ENCODE peak calls at places on chromosomes 1 and 21, in five cellular contexts. U is HL-60, O is A549, C is endodermal cell, I is fibroblast of lung. M is an unnamed sample.

GRCh38 chr1:18199462-18199861 is 91.9 kb downstream of the IGSF21 start:
- DNase-seq in U (no peak), O (no peak), C (peak; percentile 83), I (no peak), M (no peak)

GRCh38 chr1:151398691-151399065 is 695 bp upstream of the PSMB4 start:
- DNase-seq in U (no peak), O (no peak), C (no peak), I (no peak), M (no peak)

GRCh38 chr1:44723496-44724407 is 7.2 kb downstream of the RNU5D-1 start:
- DNase-seq in U (peak; percentile 77), O (no peak), C (peak; percentile 49), I (no peak), M (no peak)

GRCh38 chr1:15213333-15213732 is 33.7 kb upstream of the FHAD1 start:
- DNase-seq in U (no peak), O (no peak), C (no peak), I (peak; percentile 73), M (peak; percentile 70)

GRCh38 chr1:198848206-198848605 is 209.4 kb downstream of the PTPRC start:
- DNase-seq in U (no peak), O (no peak), C (no peak), I (peak; percentile 44), M (no peak)

GRCh38 chr1:229407206-229408026 is 26.5 kb downstream of the ACTA1 start:
- DNase-seq in U (no peak), O (no peak), C (peak; percentile 63), I (no peak), M (no peak)

GRCh38 chr1:110873856-110874255 is 908 bp downstream of the CD53 start:
- DNase-seq in U (no peak), O (no peak), C (no peak), I (no peak), M (no peak)

GRCh38 chr1:117014209-117014608 is 12.6 kb downstream of the CD101 start:
- DNase-seq in U (no peak), O (no peak), C (no peak), I (no peak), M (no peak)

GRCh38 chr1:178086294-178087255 is 7.3 kb upstream of the RASAL2 start:
- DNase-seq in U (no peak), O (no peak), C (no peak), I (peak; percentile 34), M (no peak)

GRCh38 chr1:22129501-22130117 is 13.3 kb downstream of the WNT4 start:
- DNase-seq in U (no peak), O (no peak), C (no peak), I (no peak), M (no peak)

GRCh38 chr1:45685308-45686080 is 839 bp downstream of the GPBP1L1 start:
- DNase-seq in U (no peak), O (peak; percentile 6), C (no peak), I (peak; percentile 23), M (no peak)

GRCh38 chr1:184422490-184423233 is 35.8 kb downstream of the C1orf21 start:
- DNase-seq in U (no peak), O (no peak), C (no peak), I (no peak), M (no peak)

GRCh38 chr1:36326499-36326898 is 3.1 kb upstream of the EVA1B start:
- DNase-seq in U (no peak), O (no peak), C (no peak), I (no peak), M (no peak)

GRCh38 chr1:94022471-94023189 is 98.3 kb downstream of the ABCA4 start:
- DNase-seq in U (no peak), O (peak; percentile 78), C (no peak), I (peak; percentile 87), M (no peak)

GRCh38 chr1:209586341-209586740 is 2.8 kb downstream of the CAMK1G start:
- DNase-seq in U (no peak), O (no peak), C (no peak), I (no peak), M (no peak)

GRCh38 chr1:27122652-27123051 is 32.3 kb downstream of the SLC9A1 start:
- DNase-seq in U (no peak), O (peak; percentile 61), C (peak; percentile 83), I (peak; percentile 68), M (no peak)

GRCh38 chr1:212186427-212187207 is 98.6 kb upstream of the PPP2R5A start:
- DNase-seq in U (no peak), O (no peak), C (no peak), I (no peak), M (no peak)

GRCh38 chr1:15584489-15585363 is at the start of gene AGMAT:
- DNase-seq in U (no peak), O (peak; percentile 76), C (peak; percentile 96), I (peak; percentile 24), M (peak; percentile 45)

GRCh38 chr1:154938604-154939399 is 2.3 kb upstream of the PMVK start:
- DNase-seq in U (no peak), O (peak; percentile 35), C (no peak), I (no peak), M (peak; percentile 70)

GRCh38 chr1:15075812-15076211 is 77.7 kb upstream of the TMEM51 start:
- DNase-seq in U (no peak), O (no peak), C (no peak), I (no peak), M (no peak)

GRCh38 chr1:203152158-203153034 is 23.2 kb downstream of the MYBPH start:
- DNase-seq in U (no peak), O (no peak), C (peak; percentile 91), I (no peak), M (no peak)

GRCh38 chr21:31450971-31451370 is 106.9 kb upstream of the TIAM1 start:
- DNase-seq in U (no peak), O (no peak), C (no peak), I (no peak), M (no peak)

GRCh38 chr1:27752372-27752771 is 20.6 kb upstream of the STX12 start:
- DNase-seq in U (no peak), O (no peak), C (no peak), I (peak; percentile 83), M (no peak)

GRCh38 chr1:64042331-64043100 is 160.9 kb upstream of the UBE2U start:
- DNase-seq in U (no peak), O (no peak), C (no peak), I (peak; percentile 100), M (peak; percentile 57)

GRCh38 chr21:45618846-45619485 is 24.6 kb upstream of the PCBP3 start:
- DNase-seq in U (peak; percentile 53), O (no peak), C (peak; percentile 44), I (no peak), M (no peak)

GRCh38 chr21:41798326-41798725 is 31.5 kb upstream of the RIPK4 start:
- DNase-seq in U (no peak), O (no peak), C (no peak), I (no peak), M (no peak)

GRCh38 chr1:38992450-38993111 is 1.5 kb downstream of the AKIRIN1 start:
- DNase-seq in U (no peak), O (no peak), C (no peak), I (no peak), M (no peak)

GRCh38 chr1:55049914-55050278 is 10.5 kb downstream of the PCSK9 start:
- DNase-seq in U (no peak), O (no peak), C (no peak), I (peak; percentile 51), M (peak; percentile 97)

GRCh38 chr1:240152611-240153297 is 61.1 kb downstream of the FMN2 start:
- DNase-seq in U (no peak), O (no peak), C (no peak), I (no peak), M (no peak)

DNA sequence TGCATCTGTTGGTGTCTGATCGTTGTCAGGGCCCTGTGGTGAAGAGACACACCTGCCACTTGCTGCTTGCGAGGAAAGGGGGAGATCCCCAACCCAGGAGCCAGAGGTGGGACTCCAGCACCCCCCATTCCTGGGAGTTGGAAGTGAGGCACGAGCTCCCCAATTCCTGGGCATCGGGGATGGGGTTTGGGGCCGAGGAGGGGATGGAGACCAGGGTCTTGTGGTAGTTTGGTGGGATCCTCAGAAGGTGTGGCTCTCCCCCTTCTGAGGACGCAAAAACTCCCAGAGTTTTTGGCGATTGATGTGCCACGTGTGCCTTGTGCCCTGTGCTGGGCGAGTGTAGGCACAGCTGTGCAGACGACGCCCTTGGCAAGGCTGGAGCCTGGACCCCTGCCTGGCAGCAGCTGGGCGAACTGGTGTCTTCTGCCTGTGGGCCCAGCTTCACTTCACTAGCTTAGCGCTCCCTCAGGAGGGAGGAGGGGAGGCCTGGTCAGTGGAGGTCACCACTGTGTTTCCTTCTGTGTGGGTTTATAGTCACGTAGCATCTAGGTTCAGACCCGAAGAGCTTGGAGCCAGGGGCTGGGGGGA is 2.6 kb downstream of the GUK1 start:
- DNase-seq in U (no peak), O (no peak), C (peak; percentile 26), I (no peak), M (no peak)
- H3K27ac ChIP-seq in U (no peak overlapping the region), O (no peak overlapping the region), C (no peak overlapping the region), I (peak overlapping the region; percentile 98), M (peak overlapping the region; percentile 99)

DNA sequence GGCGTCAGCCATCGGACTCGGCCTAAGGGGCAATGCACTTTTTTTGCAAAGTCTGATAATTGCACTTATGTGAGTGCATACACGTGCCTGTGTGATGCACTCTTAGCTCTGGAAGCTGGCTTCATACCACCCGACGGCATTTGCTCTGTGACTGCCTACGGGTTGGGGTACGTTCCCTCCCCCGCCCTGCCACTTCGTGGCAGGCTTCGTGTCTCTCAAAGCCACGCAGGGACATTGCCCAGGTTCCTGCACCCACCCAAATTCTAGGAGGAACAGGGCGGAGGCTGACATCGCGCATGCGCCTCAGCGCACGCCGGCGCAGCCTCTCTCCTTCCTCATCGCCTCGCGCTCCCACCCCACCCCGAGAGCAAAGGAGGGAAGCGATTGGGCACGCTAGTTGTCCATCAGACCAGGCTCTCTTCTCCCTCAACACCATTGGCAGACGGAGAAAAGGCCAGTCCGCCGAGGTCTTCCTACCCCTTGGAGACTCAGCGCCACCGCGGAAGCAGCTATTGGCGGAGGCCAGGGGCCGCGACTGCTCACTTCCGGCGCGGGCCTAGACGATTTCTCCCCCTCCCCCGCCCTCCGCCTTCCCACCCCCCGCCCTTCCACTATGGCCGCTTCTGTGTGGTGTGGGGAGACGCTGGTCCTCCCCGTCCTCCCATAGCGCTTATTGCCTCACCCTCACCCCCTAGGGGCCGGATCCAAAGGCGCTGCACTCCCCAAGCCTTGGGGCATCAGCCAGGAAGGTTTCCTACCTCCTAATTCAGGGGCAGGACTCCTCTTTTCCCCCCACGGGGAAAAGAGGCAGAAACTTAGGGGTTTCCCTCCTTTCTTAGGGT is at the start of gene INTS3:
- DNase-seq in U (peak; percentile 100), O (peak; percentile 100), C (peak; percentile 100), I (peak; percentile 100), M (peak; percentile 100)
- H3K4me3 ChIP-seq in U (peak within 1 kb of the TSS; percentile 82), O (peak within 1 kb of the TSS; percentile 67), C (peak within 1 kb of the TSS; percentile 99), I (peak within 1 kb of the TSS; percentile 74), M (peak within 1 kb of the TSS; percentile 79)

DNA sequence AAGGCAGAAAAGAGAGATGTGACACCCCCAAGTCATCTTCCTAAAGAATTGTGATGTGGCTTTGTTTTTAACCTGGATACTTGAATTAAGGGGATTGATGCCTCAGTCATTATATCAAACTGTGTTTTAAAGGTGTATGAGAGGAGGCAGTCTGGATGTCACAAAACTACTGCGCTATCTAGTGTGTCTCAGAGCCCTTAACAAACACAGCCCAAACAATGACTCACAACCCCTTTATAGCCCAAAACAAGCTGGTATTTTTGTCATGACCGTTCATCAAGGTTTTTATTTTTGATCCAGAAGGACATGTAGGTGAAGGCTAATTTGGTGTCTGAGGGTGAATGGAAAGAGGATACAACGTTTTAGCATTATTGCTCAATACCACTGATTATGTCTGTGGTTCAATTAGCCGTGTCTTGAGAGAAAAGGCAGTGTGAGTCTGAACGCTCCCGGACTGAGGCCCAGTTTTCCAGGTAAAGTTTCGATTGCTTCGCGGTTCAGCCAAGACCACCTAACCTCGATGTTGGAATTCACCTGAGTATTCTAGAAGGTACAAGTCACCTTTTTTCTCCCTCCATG is 71.6 kb downstream of the SGIP1 start:
- DNase-seq in U (no peak), O (no peak), C (no peak), I (no peak), M (no peak)
- TF ChIP-seq CTCF in U (no peak), O (no peak), C (no peak), I (no peak), M (no peak)

GRCh38 chr1:119987689-119988088 is 81.8 kb downstream of the NOTCH2 start:
- DNase-seq in U (no peak), O (no peak), C (no peak), I (no peak), M (no peak)
- H3K27ac ChIP-seq in U (peak overlapping the region; percentile 56), O (peak overlapping the region; percentile 28), C (no peak overlapping the region), I (peak overlapping the region; percentile 31), M (no peak overlapping the region)